ENCODE peak calls at places on chromosomes 3 and 15, in six cellular contexts. One of them, this sample, is unnamed.

GRCh38 chr3:38088126-38088525 is 48.8 kb downstream of the ACAA1 start:
- DNase-seq in fibroblast of lung: no peak
- DNase-seq in hepatocyte: no peak
- DNase-seq in neuronal stem cell: no peak
- DNase-seq in mesenchymal stem cell: no peak
- DNase-seq in A549: no peak
- DNase-seq in this sample: no peak

GRCh38 chr15:75446146-75446545 is 5.3 kb downstream of the SIN3A start:
- DNase-seq in A549: no peak
- DNase-seq in mesenchymal stem cell: no peak
- DNase-seq in fibroblast of lung: no peak
- DNase-seq in hepatocyte: no peak
- DNase-seq in neuronal stem cell: no peak
- DNase-seq in this sample: no peak

GRCh38 chr15:93829115-93829849 is 402.1 kb upstream of the MCTP2 start:
- DNase-seq in hepatocyte: peak; percentile 83
- DNase-seq in A549: peak; percentile 7
- DNase-seq in mesenchymal stem cell: peak; percentile 14
- DNase-seq in fibroblast of lung: peak; percentile 87
- DNase-seq in neuronal stem cell: no peak
- DNase-seq in this sample: no peak

GRCh38 chr15:51708013-51708412 is 26.7 kb downstream of the SCG3 start:
- DNase-seq in fibroblast of lung: no peak
- DNase-seq in hepatocyte: peak; percentile 52
- DNase-seq in mesenchymal stem cell: no peak
- DNase-seq in A549: no peak
- DNase-seq in neuronal stem cell: no peak
- DNase-seq in this sample: no peak

GRCh38 chr15:97099040-97099439 is 768.5 kb downstream of the NR2F2 start:
- DNase-seq in A549: no peak
- DNase-seq in fibroblast of lung: no peak
- DNase-seq in hepatocyte: no peak
- DNase-seq in neuronal stem cell: no peak
- DNase-seq in mesenchymal stem cell: no peak
- DNase-seq in this sample: no peak

GRCh38 chr15:66785637-66786036 is 83.6 kb downstream of the SMAD6 start:
- DNase-seq in hepatocyte: no peak
- DNase-seq in fibroblast of lung: peak; percentile 84
- DNase-seq in neuronal stem cell: no peak
- DNase-seq in A549: no peak
- DNase-seq in mesenchymal stem cell: peak; percentile 94
- DNase-seq in this sample: no peak

GRCh38 chr15:82979726-82980125 is 6.3 kb upstream of the RAMAC start:
- DNase-seq in fibroblast of lung: no peak
- DNase-seq in hepatocyte: no peak
- DNase-seq in A549: no peak
- DNase-seq in neuronal stem cell: no peak
- DNase-seq in mesenchymal stem cell: no peak
- DNase-seq in this sample: no peak

GRCh38 chr3:55297706-55298105 is 189.4 kb downstream of the WNT5A start:
- DNase-seq in neuronal stem cell: no peak
- DNase-seq in fibroblast of lung: no peak
- DNase-seq in mesenchymal stem cell: no peak
- DNase-seq in A549: no peak
- DNase-seq in hepatocyte: no peak
- DNase-seq in this sample: no peak

GRCh38 chr3:119585193-119585592 is 5.9 kb downstream of the ADPRH start:
- DNase-seq in neuronal stem cell: no peak
- DNase-seq in hepatocyte: no peak
- DNase-seq in fibroblast of lung: no peak
- DNase-seq in A549: no peak
- DNase-seq in mesenchymal stem cell: no peak
- DNase-seq in this sample: no peak

GRCh38 chr3:191328383-191328962 is 721 bp upstream of the CCDC50 start:
- DNase-seq in hepatocyte: peak; percentile 28
- DNase-seq in fibroblast of lung: peak; percentile 52
- DNase-seq in A549: no peak
- DNase-seq in mesenchymal stem cell: no peak
- DNase-seq in neuronal stem cell: no peak
- DNase-seq in this sample: no peak

GRCh38 chr3:5505163-5505562 is 317.7 kb downstream of the EDEM1 start:
- DNase-seq in fibroblast of lung: no peak
- DNase-seq in neuronal stem cell: no peak
- DNase-seq in A549: no peak
- DNase-seq in mesenchymal stem cell: no peak
- DNase-seq in hepatocyte: no peak
- DNase-seq in this sample: no peak

GRCh38 chr15:66027268-66027806 is 158.0 kb downstream of the RAB11A start:
- DNase-seq in hepatocyte: no peak
- DNase-seq in A549: peak; percentile 56
- DNase-seq in neuronal stem cell: no peak
- DNase-seq in mesenchymal stem cell: no peak
- DNase-seq in fibroblast of lung: peak; percentile 53
- DNase-seq in this sample: no peak

GRCh38 chr15:50109086-50109987 is 9.7 kb downstream of the ATP8B4 start:
- DNase-seq in mesenchymal stem cell: no peak
- DNase-seq in A549: peak; percentile 20
- DNase-seq in hepatocyte: no peak
- DNase-seq in fibroblast of lung: peak; percentile 64
- DNase-seq in neuronal stem cell: no peak
- DNase-seq in this sample: no peak

GRCh38 chr3:129413687-129414506 is 14.5 kb downstream of the EFCAB12 start:
- DNase-seq in neuronal stem cell: no peak
- DNase-seq in A549: peak; percentile 87
- DNase-seq in hepatocyte: peak; percentile 77
- DNase-seq in mesenchymal stem cell: peak; percentile 98
- DNase-seq in fibroblast of lung: peak; percentile 97
- DNase-seq in this sample: no peak

GRCh38 chr15:75713338-75713895 is 769 bp upstream of the CSPG4 start:
- DNase-seq in neuronal stem cell: no peak
- DNase-seq in fibroblast of lung: peak; percentile 43
- DNase-seq in hepatocyte: no peak
- DNase-seq in A549: peak; percentile 40
- DNase-seq in mesenchymal stem cell: peak; percentile 38
- DNase-seq in this sample: no peak

GRCh38 chr3:194640829-194641228 is 7.6 kb upstream of the TMEM44 start:
- DNase-seq in neuronal stem cell: no peak
- DNase-seq in fibroblast of lung: peak; percentile 56
- DNase-seq in hepatocyte: no peak
- DNase-seq in A549: peak; percentile 29
- DNase-seq in mesenchymal stem cell: peak; percentile 45
- DNase-seq in this sample: peak; percentile 33

DNA sequence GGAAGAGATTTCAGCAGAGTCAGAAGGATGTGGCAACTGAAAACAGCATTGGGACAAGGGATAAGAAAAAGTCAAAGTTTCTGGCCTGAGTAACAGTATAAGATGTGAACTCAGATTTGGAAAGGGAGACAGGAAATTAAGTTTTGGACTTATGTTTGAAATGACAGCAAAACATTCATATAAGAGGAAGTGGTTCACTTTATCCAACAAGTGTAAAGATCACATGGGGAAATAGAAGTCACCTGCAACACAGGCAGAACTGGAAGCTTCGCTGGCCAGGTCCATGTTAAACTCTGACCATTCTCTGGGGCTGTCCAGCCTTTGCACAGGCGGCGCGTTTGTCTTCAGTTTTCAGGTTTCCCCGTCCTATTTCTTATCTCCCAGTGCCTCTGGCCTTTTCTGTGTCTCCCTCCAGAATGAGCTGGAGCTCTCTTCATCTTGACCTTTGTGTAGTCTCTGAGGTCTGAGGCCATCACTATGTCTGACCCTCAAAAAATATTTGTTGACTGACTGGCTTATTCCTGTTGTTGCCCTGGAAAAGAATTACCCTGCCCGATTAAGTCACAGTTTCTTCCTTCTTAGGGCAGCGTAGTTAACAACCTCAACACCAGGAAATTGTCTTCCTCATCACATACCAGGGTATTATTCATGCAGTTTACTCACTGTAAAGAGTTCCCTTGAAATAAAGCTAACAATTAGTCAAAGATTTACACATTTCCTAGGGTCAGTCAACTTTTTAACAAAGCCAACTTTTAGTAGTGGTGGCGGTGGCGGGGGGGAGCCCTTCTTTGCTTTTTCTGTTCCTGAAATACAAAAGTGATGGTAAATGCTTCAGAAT is 1.0 kb upstream of the RASA2 start:
- DNase-seq in fibroblast of lung: peak; percentile 88
- DNase-seq in mesenchymal stem cell: peak; percentile 77
- DNase-seq in A549: peak; percentile 79
- DNase-seq in neuronal stem cell: peak; percentile 20
- DNase-seq in hepatocyte: peak; percentile 53
- DNase-seq in this sample: peak; percentile 19
- H3K4me2 ChIP-seq in fibroblast of lung: peak overlapping the region; percentile 42
- H3K4me2 ChIP-seq in mesenchymal stem cell: peak overlapping the region; percentile 86
- H3K4me2 ChIP-seq in A549: peak overlapping the region; percentile 97
- H3K4me2 ChIP-seq in neuronal stem cell: peak overlapping the region; percentile 38
- H3K4me2 ChIP-seq in hepatocyte: peak overlapping the region; percentile 81
- H3K4me2 ChIP-seq in this sample: peak overlapping the region; percentile 49

DNA sequence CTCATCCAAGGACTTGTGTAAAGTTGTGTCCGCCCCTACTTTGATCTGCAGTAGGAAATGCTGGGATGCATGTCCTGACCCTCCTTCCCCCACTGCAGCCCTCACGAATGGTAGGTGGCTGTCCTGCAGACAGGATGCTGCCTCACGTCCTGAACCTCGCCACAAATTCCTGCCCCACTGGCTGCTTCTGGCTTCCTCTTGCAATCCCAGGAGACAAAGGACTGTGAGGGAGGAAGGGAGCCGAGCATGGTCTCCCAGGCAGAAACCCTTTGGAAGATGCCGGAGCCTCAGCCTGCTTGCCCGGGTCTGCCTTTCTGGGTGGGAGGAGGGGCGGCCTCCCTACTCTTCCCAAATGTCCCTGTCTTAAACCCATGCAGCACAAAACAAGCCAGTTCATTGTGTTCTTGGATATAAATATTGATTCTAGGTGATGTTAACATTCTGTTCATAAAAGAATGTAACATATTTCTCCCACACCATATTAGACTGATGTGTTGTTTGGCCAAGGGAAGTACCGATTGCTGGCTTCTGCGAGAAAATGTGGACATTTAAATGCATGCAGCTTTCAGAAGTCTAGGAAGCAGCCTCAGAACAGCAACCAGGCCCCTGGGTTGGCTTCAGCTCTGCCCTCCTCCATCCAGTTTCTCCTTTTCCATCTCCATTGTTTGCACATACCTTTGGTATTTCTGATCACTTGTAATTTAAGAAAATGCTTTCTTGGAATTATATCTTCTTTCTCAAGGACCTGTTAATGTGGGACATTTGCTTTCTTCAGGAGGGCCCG is 75.3 kb downstream of the HMG20A start:
- DNase-seq in fibroblast of lung: peak; percentile 36
- DNase-seq in mesenchymal stem cell: no peak
- DNase-seq in neuronal stem cell: no peak
- DNase-seq in hepatocyte: no peak
- DNase-seq in A549: no peak
- DNase-seq in this sample: peak; percentile 44
- H3K27ac ChIP-seq in fibroblast of lung: peak overlapping the region; percentile 77
- H3K27ac ChIP-seq in mesenchymal stem cell: peak overlapping the region; percentile 48
- H3K27ac ChIP-seq in neuronal stem cell: no peak overlapping the region
- H3K27ac ChIP-seq in hepatocyte: peak overlapping the region; percentile 74
- H3K27ac ChIP-seq in A549: no peak overlapping the region
- H3K27ac ChIP-seq in this sample: no peak overlapping the region

DNA sequence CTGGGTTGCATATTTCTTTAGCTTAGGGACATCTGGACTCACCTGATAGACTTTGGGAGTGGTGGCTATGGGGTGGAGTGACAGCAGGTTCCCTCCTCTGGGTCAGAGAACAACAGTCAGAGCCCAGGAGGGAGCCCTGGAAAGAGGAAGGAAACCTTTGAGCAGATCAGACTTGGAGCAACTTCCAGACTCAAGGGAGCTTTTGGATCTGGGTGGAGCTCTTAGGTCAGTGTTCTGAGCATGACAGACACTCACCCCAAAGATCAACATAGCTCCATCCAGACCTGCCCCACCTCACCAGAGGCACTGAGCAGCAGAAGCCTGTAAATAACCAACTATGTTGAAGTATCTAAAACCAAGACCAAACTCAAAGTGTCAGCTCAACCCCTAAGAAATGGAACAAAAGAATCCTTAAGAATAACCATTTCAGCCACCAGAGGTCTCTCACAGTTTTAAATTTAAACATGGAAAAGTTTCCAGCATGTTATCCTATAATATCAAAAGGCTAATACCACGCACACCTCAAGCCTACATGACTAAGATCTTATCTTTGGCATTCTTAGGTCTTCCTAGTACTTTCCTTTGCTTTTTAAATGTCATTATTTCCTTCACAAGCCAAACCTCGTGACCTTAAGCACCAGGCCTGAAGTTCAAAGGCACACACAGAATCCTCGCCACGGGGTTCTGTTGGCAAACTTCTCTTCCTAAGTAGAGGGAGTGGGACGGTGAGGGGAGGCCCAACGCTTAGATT is 56.4 kb downstream of the UMPS start:
- DNase-seq in hepatocyte: peak; percentile 41
- DNase-seq in neuronal stem cell: no peak
- DNase-seq in mesenchymal stem cell: peak; percentile 56
- DNase-seq in A549: peak; percentile 66
- DNase-seq in fibroblast of lung: peak; percentile 67
- DNase-seq in this sample: no peak
- H3K4me2 ChIP-seq in hepatocyte: no peak overlapping the region
- H3K4me2 ChIP-seq in neuronal stem cell: no peak overlapping the region
- H3K4me2 ChIP-seq in mesenchymal stem cell: no peak overlapping the region
- H3K4me2 ChIP-seq in A549: peak overlapping the region; percentile 54
- H3K4me2 ChIP-seq in fibroblast of lung: no peak overlapping the region
- H3K4me2 ChIP-seq in this sample: no peak overlapping the region

GRCh38 chr3:42662813-42663535 is 9.5 kb downstream of the ZBTB47 start:
- DNase-seq in fibroblast of lung: no peak
- DNase-seq in hepatocyte: no peak
- DNase-seq in A549: no peak
- DNase-seq in neuronal stem cell: no peak
- DNase-seq in mesenchymal stem cell: no peak
- DNase-seq in this sample: no peak

GRCh38 chr3:42662037-42662812 is 8.7 kb downstream of the ZBTB47 start:
- DNase-seq in neuronal stem cell: no peak
- DNase-seq in mesenchymal stem cell: no peak
- DNase-seq in A549: no peak
- DNase-seq in fibroblast of lung: no peak
- DNase-seq in hepatocyte: no peak
- DNase-seq in this sample: no peak

GRCh38 chr3:42660131-42660715 is 6.7 kb downstream of the ZBTB47 start:
- DNase-seq in mesenchymal stem cell: peak; percentile 34
- DNase-seq in neuronal stem cell: no peak
- DNase-seq in fibroblast of lung: peak; percentile 19
- DNase-seq in A549: no peak
- DNase-seq in hepatocyte: no peak
- DNase-seq in this sample: no peak

GRCh38 chr3:42660898-42661297 is 7.4 kb downstream of the ZBTB47 start:
- DNase-seq in mesenchymal stem cell: no peak
- DNase-seq in fibroblast of lung: no peak
- DNase-seq in neuronal stem cell: no peak
- DNase-seq in hepatocyte: no peak
- DNase-seq in A549: peak; percentile 28
- DNase-seq in this sample: no peak

DNA sequence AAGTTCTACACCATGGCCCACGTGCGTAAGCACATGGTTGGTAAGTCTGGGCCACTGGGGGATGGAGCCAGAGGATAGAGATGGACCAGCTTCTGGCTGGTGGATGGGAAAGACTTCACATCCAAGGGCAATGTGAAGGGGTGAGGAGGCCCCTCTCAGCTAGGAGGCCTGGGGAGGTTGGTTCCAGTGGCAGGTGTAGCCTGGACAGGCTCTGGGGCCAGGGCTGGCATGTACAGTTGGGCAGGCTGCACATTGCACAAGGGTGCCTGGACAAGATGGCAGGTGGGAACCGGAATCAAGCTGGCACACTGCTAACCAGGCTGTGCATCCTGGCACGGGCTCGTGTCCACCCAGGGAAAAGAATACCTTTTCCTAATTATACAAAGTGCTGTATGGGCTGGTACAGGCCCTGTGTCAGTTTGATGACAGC is 8.1 kb downstream of the ZBTB47 start:
- DNase-seq in mesenchymal stem cell: no peak
- DNase-seq in A549: no peak
- DNase-seq in fibroblast of lung: no peak
- DNase-seq in neuronal stem cell: no peak
- DNase-seq in hepatocyte: no peak
- DNase-seq in this sample: no peak
- H3K27ac ChIP-seq in mesenchymal stem cell: no peak overlapping the region
- H3K27ac ChIP-seq in A549: no peak overlapping the region
- H3K27ac ChIP-seq in fibroblast of lung: no peak overlapping the region
- H3K27ac ChIP-seq in neuronal stem cell: no peak overlapping the region
- H3K27ac ChIP-seq in hepatocyte: no peak overlapping the region
- H3K27ac ChIP-seq in this sample: no peak overlapping the region

This sample was measured in neural progenitor cell.